ENCODE peak calls at places on chromosomes 2 and 18, in six cellular contexts. O is DMS153; Z is caudate nucleus; B is activated T-helper 1 cell treated with anti-CD3 and anti-CD28 coated beads, Interleukin-2, amount 50 U/mL, for 16 hours; T is NCI-H1417; H is BJ. J is an unnamed sample.

GRCh38 chr2:75099521-75099922 is 99.8 kb downstream of the TACR1 start:
- DNase-seq in O (no peak), Z (no peak), B (no peak), H (no peak), T (no peak), J (no peak)

GRCh38 chr2:71852141-71852711 is 295.4 kb downstream of the CYP26B1 start:
- DNase-seq in T (no peak), H (no peak), B (no peak), Z (no peak), O (no peak), J (no peak)

GRCh38 chr2:105590780-105591660 is 153.7 kb upstream of the NCK2 start:
- DNase-seq in H (no peak), Z (no peak), B (no peak), O (peak; percentile 45), T (peak; percentile 24), J (no peak)

GRCh38 chr18:47911877-47912276 is 18.6 kb downstream of the SMAD2 start:
- DNase-seq in B (no peak), Z (no peak), H (no peak), O (no peak), T (no peak), J (no peak)

GRCh38 chr18:41966943-41967342 is 11.9 kb downstream of the PIK3C3 start:
- DNase-seq in Z (no peak), T (no peak), H (no peak), O (no peak), B (no peak), J (no peak)

GRCh38 chr2:8570637-8571036 is 111.2 kb upstream of the ID2 start:
- DNase-seq in B (no peak), T (no peak), Z (no peak), O (no peak), H (no peak), J (no peak)

GRCh38 chr2:134625311-134625710 is 93.5 kb downstream of the TMEM163 start:
- DNase-seq in Z (no peak), H (no peak), O (no peak), T (no peak), B (no peak), J (no peak)

GRCh38 chr18:68219274-68219673 is 495.6 kb downstream of the TMX3 start:
- DNase-seq in B (no peak), H (no peak), O (no peak), T (no peak), Z (no peak), J (no peak)

GRCh38 chr2:30721668-30722647 is 85.3 kb downstream of the CAPN13 start:
- DNase-seq in B (no peak), H (no peak), O (no peak), Z (no peak), T (no peak), J (no peak)

GRCh38 chr2:118772487-118773200 is 74.8 kb downstream of the EN1 start:
- DNase-seq in T (no peak), Z (no peak), O (no peak), H (no peak), B (no peak), J (no peak)

GRCh38 chr2:40625849-40626248 is 174.0 kb upstream of the SLC8A1 start:
- DNase-seq in Z (no peak), B (no peak), O (no peak), T (peak; percentile 19), H (no peak), J (no peak)

GRCh38 chr2:102112271-102112670 is 30.3 kb upstream of the IL1R1 start:
- DNase-seq in Z (no peak), H (no peak), B (no peak), T (no peak), O (no peak), J (peak; percentile 62)

GRCh38 chr2:242010567-242011513 is 141.3 kb downstream of the RTP5 start:
- DNase-seq in T (no peak), O (no peak), H (no peak), Z (no peak), B (no peak), J (no peak)

GRCh38 chr2:68244456-68244855 is 7.9 kb downstream of the PPP3R1 start:
- DNase-seq in T (no peak), B (no peak), Z (no peak), H (no peak), O (no peak), J (peak; percentile 18)

GRCh38 chr18:35371412-35372195 is 5.5 kb downstream of the ZNF396 start:
- DNase-seq in B (no peak), Z (no peak), H (no peak), O (no peak), T (no peak), J (peak; percentile 5)

GRCh38 chr2:172870396-172870795 is 134.8 kb downstream of the RAPGEF4 start:
- DNase-seq in O (no peak), Z (no peak), B (no peak), H (no peak), T (no peak), J (no peak)

GRCh38 chr2:177758591-177759371 is 313.8 kb downstream of the PDE11A start:
- DNase-seq in T (peak; percentile 73), O (peak; percentile 30), H (no peak), B (no peak), Z (no peak), J (peak; percentile 80)

GRCh38 chr2:156341482-156342251 is 9.1 kb upstream of the NR4A2 start:
- DNase-seq in H (peak; percentile 74), Z (peak; percentile 77), O (peak; percentile 85), B (peak; percentile 64), T (peak; percentile 67), J (peak; percentile 92)

GRCh38 chr2:224722250-224722649 is 6.1 kb upstream of the CCDC195 start:
- DNase-seq in Z (no peak), B (no peak), O (no peak), T (no peak), H (no peak), J (peak; percentile 5)

GRCh38 chr2:230128943-230129342 is 60.2 kb upstream of the SLC16A14 start:
- DNase-seq in H (peak; percentile 28), B (no peak), O (no peak), Z (no peak), T (no peak), J (no peak)

GRCh38 chr18:42437646-42438045 is 482.6 kb downstream of the PIK3C3 start:
- DNase-seq in B (no peak), Z (no peak), T (no peak), H (no peak), O (no peak), J (no peak)

GRCh38 chr18:32460046-32460785 is 10.5 kb downstream of the GAREM1 start:
- DNase-seq in H (no peak), Z (no peak), T (peak; percentile 29), O (no peak), B (no peak), J (no peak)

GRCh38 chr18:36534154-36534688 is 236.7 kb downstream of the FHOD3 start:
- DNase-seq in B (no peak), T (no peak), Z (no peak), O (no peak), H (no peak), J (no peak)

GRCh38 chr2:45607701-45608100 is 3.4 kb downstream of the SRBD1 start:
- DNase-seq in Z (no peak), B (no peak), T (peak; percentile 36), O (no peak), H (no peak), J (peak; percentile 76)

GRCh38 chr2:141767051-141767450 is 363.8 kb downstream of the LRP1B start:
- DNase-seq in H (peak; percentile 32), T (no peak), B (no peak), O (no peak), Z (no peak), J (peak; percentile 35)

GRCh38 chr18:39596891-39597290 is 2031.3 kb upstream of the CELF4 start:
- DNase-seq in T (peak; percentile 15), Z (no peak), O (peak; percentile 68), H (no peak), B (no peak), J (no peak)

GRCh38 chr2:175167076-175167791 is 769 bp downstream of the ATF2 start:
- DNase-seq in H (no peak), Z (peak; percentile 12), T (peak; percentile 85), O (no peak), B (no peak), J (peak; percentile 59)

GRCh38 chr2:67311536-67311935 is 85.6 kb upstream of the ETAA1 start:
- DNase-seq in B (no peak), Z (no peak), H (no peak), T (peak; percentile 20), O (no peak), J (no peak)

GRCh38 chr2:106108351-106108750 is 85.8 kb downstream of the UXS1 start:
- DNase-seq in T (peak; percentile 13), O (no peak), H (no peak), B (no peak), Z (no peak), J (no peak)

GRCh38 chr2:240163844-240164574 is 23.6 kb upstream of the OTOS start:
- DNase-seq in Z (no peak), H (no peak), B (no peak), O (no peak), T (no peak), J (no peak)